ENCODE peak calls at places on chromosome 14, in four cellular contexts. One of them, this sample, is unnamed.

GRCh38 chr14:54257424-54257823 is 139.4 kb upstream of the CDKN3 start:
- DNase-seq in transverse colon: no peak
- DNase-seq in CD8-positive, alpha-beta memory T cell: no peak
- DNase-seq in HL-60: no peak
- DNase-seq in this sample: no peak

GRCh38 chr14:90760591-90761316 is 55.5 kb downstream of the TTC7B start:
- DNase-seq in HL-60: no peak
- DNase-seq in CD8-positive, alpha-beta memory T cell: no peak
- DNase-seq in transverse colon: no peak
- DNase-seq in this sample: no peak

GRCh38 chr14:104563742-104564615 is 15.6 kb upstream of the C14orf180 start:
- DNase-seq in transverse colon: peak; percentile 71
- DNase-seq in HL-60: peak; percentile 3
- DNase-seq in CD8-positive, alpha-beta memory T cell: peak; percentile 42
- DNase-seq in this sample: peak; percentile 61

GRCh38 chr14:65833256-65833880 is 420.8 kb downstream of the FUT8 start:
- DNase-seq in CD8-positive, alpha-beta memory T cell: no peak
- DNase-seq in transverse colon: no peak
- DNase-seq in HL-60: no peak
- DNase-seq in this sample: no peak

GRCh38 chr14:43449291-43449690 is 1057.8 kb downstream of the FSCB start:
- DNase-seq in transverse colon: no peak
- DNase-seq in CD8-positive, alpha-beta memory T cell: no peak
- DNase-seq in HL-60: no peak
- DNase-seq in this sample: no peak

GRCh38 chr14:92584856-92585255 is 71.3 kb downstream of the RIN3 start:
- DNase-seq in transverse colon: no peak
- DNase-seq in HL-60: peak; percentile 63
- DNase-seq in CD8-positive, alpha-beta memory T cell: no peak
- DNase-seq in this sample: no peak

GRCh38 chr14:85165091-85165490 is 364.9 kb upstream of the FLRT2 start:
- DNase-seq in CD8-positive, alpha-beta memory T cell: no peak
- DNase-seq in HL-60: no peak
- DNase-seq in transverse colon: no peak
- DNase-seq in this sample: no peak

GRCh38 chr14:44700694-44701093 is 193.6 kb upstream of the FSCB start:
- DNase-seq in transverse colon: no peak
- DNase-seq in HL-60: no peak
- DNase-seq in CD8-positive, alpha-beta memory T cell: no peak
- DNase-seq in this sample: no peak

GRCh38 chr14:73774671-73775070 is 60.5 kb upstream of the PNMA1 start:
- DNase-seq in transverse colon: no peak
- DNase-seq in HL-60: no peak
- DNase-seq in CD8-positive, alpha-beta memory T cell: no peak
- DNase-seq in this sample: no peak

GRCh38 chr14:38111046-38111445 is 96.7 kb upstream of the SSTR1 start:
- DNase-seq in HL-60: no peak
- DNase-seq in CD8-positive, alpha-beta memory T cell: no peak
- DNase-seq in transverse colon: no peak
- DNase-seq in this sample: no peak

GRCh38 chr14:101845496-101845895 is 84.0 kb downstream of the PPP2R5C start:
- DNase-seq in HL-60: no peak
- DNase-seq in transverse colon: no peak
- DNase-seq in CD8-positive, alpha-beta memory T cell: no peak
- DNase-seq in this sample: no peak

GRCh38 chr14:100825691-100826331 is at the start of gene MEG3:
- DNase-seq in CD8-positive, alpha-beta memory T cell: no peak
- DNase-seq in transverse colon: peak; percentile 22
- DNase-seq in HL-60: no peak
- DNase-seq in this sample: no peak

GRCh38 chr14:77140343-77140936 is 1.2 kb downstream of the ZDHHC22 start:
- DNase-seq in CD8-positive, alpha-beta memory T cell: no peak
- DNase-seq in transverse colon: no peak
- DNase-seq in HL-60: no peak
- DNase-seq in this sample: no peak

GRCh38 chr14:21965042-21965441 is 291.4 kb upstream of the OR4E1 start:
- DNase-seq in CD8-positive, alpha-beta memory T cell: no peak
- DNase-seq in HL-60: no peak
- DNase-seq in transverse colon: no peak
- DNase-seq in this sample: peak; percentile 35

GRCh38 chr14:85566603-85567002 is 36.7 kb downstream of the FLRT2 start:
- DNase-seq in CD8-positive, alpha-beta memory T cell: no peak
- DNase-seq in HL-60: no peak
- DNase-seq in transverse colon: no peak
- DNase-seq in this sample: no peak

GRCh38 chr14:104240426-104241157 is 102.2 kb downstream of the KIF26A start:
- DNase-seq in transverse colon: peak; percentile 58
- DNase-seq in HL-60: no peak
- DNase-seq in CD8-positive, alpha-beta memory T cell: no peak
- DNase-seq in this sample: no peak

GRCh38 chr14:74638970-74639369 is 26.9 kb upstream of the LTBP2 start:
- DNase-seq in transverse colon: no peak
- DNase-seq in HL-60: no peak
- DNase-seq in CD8-positive, alpha-beta memory T cell: no peak
- DNase-seq in this sample: no peak

GRCh38 chr14:99357856-99358390 is 85.9 kb upstream of the BCL11B start:
- DNase-seq in transverse colon: no peak
- DNase-seq in HL-60: no peak
- DNase-seq in CD8-positive, alpha-beta memory T cell: no peak
- DNase-seq in this sample: no peak

GRCh38 chr14:58746261-58746660 is 108.5 kb downstream of the DACT1 start:
- DNase-seq in HL-60: no peak
- DNase-seq in transverse colon: no peak
- DNase-seq in CD8-positive, alpha-beta memory T cell: no peak
- DNase-seq in this sample: no peak

GRCh38 chr14:81137316-81137715 is 83.4 kb downstream of the GTF2A1 start:
- DNase-seq in HL-60: no peak
- DNase-seq in transverse colon: no peak
- DNase-seq in CD8-positive, alpha-beta memory T cell: no peak
- DNase-seq in this sample: no peak

GRCh38 chr14:42441615-42442014 is 834.9 kb downstream of the LRFN5 start:
- DNase-seq in CD8-positive, alpha-beta memory T cell: no peak
- DNase-seq in HL-60: no peak
- DNase-seq in transverse colon: no peak
- DNase-seq in this sample: no peak

GRCh38 chr14:76204436-76205230 is 52.9 kb downstream of the GPATCH2L start:
- DNase-seq in CD8-positive, alpha-beta memory T cell: no peak
- DNase-seq in HL-60: no peak
- DNase-seq in transverse colon: no peak
- DNase-seq in this sample: no peak

GRCh38 chr14:91195881-91196280 is 48.6 kb downstream of the GPR68 start:
- DNase-seq in CD8-positive, alpha-beta memory T cell: no peak
- DNase-seq in transverse colon: no peak
- DNase-seq in HL-60: no peak
- DNase-seq in this sample: no peak

GRCh38 chr14:74275265-74275841 is 27.4 kb downstream of the ABCD4 start:
- DNase-seq in transverse colon: no peak
- DNase-seq in CD8-positive, alpha-beta memory T cell: no peak
- DNase-seq in HL-60: no peak
- DNase-seq in this sample: no peak

GRCh38 chr14:23351681-23352505 is 794 bp downstream of the SLC22A17 start:
- DNase-seq in HL-60: no peak
- DNase-seq in CD8-positive, alpha-beta memory T cell: no peak
- DNase-seq in transverse colon: no peak
- DNase-seq in this sample: no peak

GRCh38 chr14:102321456-102322101 is 2.0 kb downstream of the ZNF839 start:
- DNase-seq in transverse colon: no peak
- DNase-seq in HL-60: no peak
- DNase-seq in CD8-positive, alpha-beta memory T cell: no peak
- DNase-seq in this sample: no peak

GRCh38 chr14:74299061-74299545 is 3.6 kb downstream of the ABCD4 start:
- DNase-seq in transverse colon: no peak
- DNase-seq in HL-60: no peak
- DNase-seq in CD8-positive, alpha-beta memory T cell: no peak
- DNase-seq in this sample: no peak

GRCh38 chr14:76782885-76783566 is 21.8 kb downstream of the VASH1 start:
- DNase-seq in HL-60: no peak
- DNase-seq in transverse colon: no peak
- DNase-seq in CD8-positive, alpha-beta memory T cell: no peak
- DNase-seq in this sample: no peak

GRCh38 chr14:61051046-61051445 is 70.0 kb downstream of the SLC38A6 start:
- DNase-seq in transverse colon: no peak
- DNase-seq in CD8-positive, alpha-beta memory T cell: no peak
- DNase-seq in HL-60: no peak
- DNase-seq in this sample: no peak

GRCh38 chr14:94630396-94630795 is 18.2 kb downstream of the SERPINA3 start:
- DNase-seq in HL-60: no peak
- DNase-seq in transverse colon: no peak
- DNase-seq in CD8-positive, alpha-beta memory T cell: no peak
- DNase-seq in this sample: no peak

GRCh38 chr14:58307597-58308316 is 9.4 kb downstream of the ARID4A start:
- DNase-seq in transverse colon: no peak
- DNase-seq in CD8-positive, alpha-beta memory T cell: no peak
- DNase-seq in HL-60: no peak
- DNase-seq in this sample: no peak

GRCh38 chr14:64674829-64675228 is 29.4 kb upstream of the PLEKHG3 start:
- DNase-seq in CD8-positive, alpha-beta memory T cell: no peak
- DNase-seq in transverse colon: no peak
- DNase-seq in HL-60: no peak
- DNase-seq in this sample: no peak
- H3K27ac ChIP-seq in CD8-positive, alpha-beta memory T cell: no peak overlapping the region
- H3K27ac ChIP-seq in transverse colon: peak overlapping the region; percentile 58
- H3K27ac ChIP-seq in HL-60: peak overlapping the region; percentile 81
- H3K27ac ChIP-seq in this sample: no peak overlapping the region

GRCh38 chr14:71119832-71120231 is 212.6 kb downstream of the PCNX1 start:
- DNase-seq in transverse colon: no peak
- DNase-seq in HL-60: no peak
- DNase-seq in CD8-positive, alpha-beta memory T cell: no peak
- DNase-seq in this sample: no peak
- H3K27ac ChIP-seq in transverse colon: no peak overlapping the region
- H3K27ac ChIP-seq in HL-60: no peak overlapping the region
- H3K27ac ChIP-seq in CD8-positive, alpha-beta memory T cell: no peak overlapping the region
- H3K27ac ChIP-seq in this sample: no peak overlapping the region

DNA sequence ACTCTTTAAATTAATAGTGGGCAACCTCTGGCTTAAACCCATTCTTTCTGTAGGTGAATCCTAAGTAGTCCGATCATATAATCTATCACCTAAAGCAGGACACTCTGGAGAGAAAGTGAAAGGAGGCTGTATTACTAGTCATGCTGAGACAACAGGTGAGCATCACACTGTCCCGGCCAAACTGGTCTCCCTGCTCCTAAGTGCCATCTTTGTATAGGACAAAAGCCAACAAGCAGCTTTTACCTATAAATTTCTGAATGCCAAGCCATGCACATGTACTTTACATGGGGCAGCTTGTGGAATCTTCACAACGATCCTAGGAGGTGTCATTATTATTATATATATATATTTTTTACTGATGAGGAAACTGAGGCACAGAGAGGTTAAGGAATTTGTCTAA is 18.0 kb downstream of the PLEKHH1 start:
- DNase-seq in HL-60: no peak
- DNase-seq in transverse colon: no peak
- DNase-seq in CD8-positive, alpha-beta memory T cell: no peak
- DNase-seq in this sample: no peak
- H3K27ac ChIP-seq in HL-60: no peak overlapping the region
- H3K27ac ChIP-seq in transverse colon: no peak overlapping the region
- H3K27ac ChIP-seq in CD8-positive, alpha-beta memory T cell: no peak overlapping the region
- H3K27ac ChIP-seq in this sample: no peak overlapping the region

DNA sequence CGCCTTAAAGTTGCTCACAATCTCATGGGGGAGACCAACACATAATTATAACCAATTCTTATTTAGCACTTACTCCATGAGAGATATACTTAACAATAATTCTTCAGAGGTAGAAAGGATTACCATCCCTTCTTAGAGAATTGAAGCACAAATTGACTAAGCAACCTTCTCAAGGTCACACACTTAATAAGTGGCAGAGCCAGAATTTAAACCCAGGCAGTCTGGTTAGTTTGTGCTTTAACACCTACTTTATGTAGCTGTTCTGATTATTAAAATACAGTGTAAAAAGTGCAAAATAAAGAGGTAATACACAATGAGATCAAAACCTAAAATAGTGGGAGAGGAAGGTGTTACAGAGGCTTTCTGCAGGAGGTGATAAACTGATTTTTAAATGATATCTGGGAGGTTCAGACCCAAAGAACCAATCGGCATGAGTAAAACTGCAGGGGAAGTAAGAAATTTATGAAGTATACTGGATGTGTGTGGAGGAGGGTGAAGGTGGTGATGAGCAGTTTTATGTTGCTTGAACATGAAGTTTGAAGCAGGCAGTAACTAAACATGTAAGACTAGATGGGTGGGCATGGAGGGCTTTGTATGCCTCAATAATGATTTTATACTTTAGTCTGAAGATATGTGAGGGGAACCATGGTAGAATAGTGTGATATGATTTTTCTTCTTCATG is 5.7 kb downstream of the ZBTB1 start:
- DNase-seq in HL-60: no peak
- DNase-seq in CD8-positive, alpha-beta memory T cell: no peak
- DNase-seq in transverse colon: no peak
- DNase-seq in this sample: peak; percentile 18
- H3K27ac ChIP-seq in HL-60: no peak overlapping the region
- H3K27ac ChIP-seq in CD8-positive, alpha-beta memory T cell: peak overlapping the region; percentile 40
- H3K27ac ChIP-seq in transverse colon: peak overlapping the region; percentile 13
- H3K27ac ChIP-seq in this sample: peak overlapping the region; percentile 100

GRCh38 chr14:70266157-70266556 is 77.4 kb upstream of the SLC8A3 start:
- DNase-seq in CD8-positive, alpha-beta memory T cell: no peak
- DNase-seq in HL-60: no peak
- DNase-seq in transverse colon: no peak
- DNase-seq in this sample: no peak
- H3K27ac ChIP-seq in CD8-positive, alpha-beta memory T cell: no peak overlapping the region
- H3K27ac ChIP-seq in HL-60: no peak overlapping the region
- H3K27ac ChIP-seq in transverse colon: no peak overlapping the region
- H3K27ac ChIP-seq in this sample: no peak overlapping the region

This sample was measured in CD4-positive, CD25-positive, alpha-beta regulatory T cell.